ENCODE peak calls at places on chromosomes 13 and 19, in eight cellular contexts. B, I, M, R, O, U, E and K are unnamed samples.

GRCh38 chr13:26555413-26555812 is 2.1 kb upstream of the WASF3 start:
- DNase-seq in E (no peak), M (no peak), O (no peak), B (no peak), R (no peak), I (no peak), U (no peak), K (no peak)

GRCh38 chr19:9917322-9917721 is 19.0 kb downstream of the OLFM2 start:
- DNase-seq in I (no peak), R (peak; percentile 66), M (no peak), U (peak; percentile 24), O (no peak), B (peak; percentile 48), E (no peak), K (no peak)

GRCh38 chr19:2412449-2412848 is 14.9 kb downstream of the TIMM13 start:
- DNase-seq in B (no peak), E (no peak), R (no peak), U (no peak), O (no peak), M (no peak), I (no peak), K (no peak)

GRCh38 chr13:111058796-111059506 is 56.2 kb upstream of the ARHGEF7 start:
- DNase-seq in B (no peak), I (no peak), R (peak; percentile 54), O (no peak), U (no peak), M (no peak), E (no peak), K (no peak)

GRCh38 chr13:31064636-31065035 is 97.1 kb downstream of the HSPH1 start:
- DNase-seq in E (no peak), B (no peak), I (no peak), O (no peak), R (no peak), U (no peak), M (no peak), K (no peak)

GRCh38 chr13:94246495-94246894 is 233.0 kb downstream of the DCT start:
- DNase-seq in R (no peak), B (no peak), M (no peak), U (no peak), E (no peak), I (no peak), O (no peak), K (no peak)

GRCh38 chr19:41223431-41224234 is 4.6 kb downstream of the AXL start:
- DNase-seq in B (no peak), R (peak; percentile 89), E (no peak), I (no peak), U (no peak), M (no peak), O (no peak), K (no peak)

GRCh38 chr13:21043898-21044297 is 17.5 kb downstream of the LATS2 start:
- DNase-seq in I (no peak), B (no peak), M (no peak), O (no peak), E (no peak), R (peak; percentile 60), U (no peak), K (no peak)

GRCh38 chr13:49869514-49869913 is 66.6 kb downstream of the SPRYD7 start:
- DNase-seq in B (no peak), I (no peak), E (peak; percentile 19), R (peak; percentile 40), U (no peak), O (no peak), M (no peak), K (no peak)

GRCh38 chr19:4951671-4952070 is 17.2 kb upstream of the KDM4B start:
- DNase-seq in I (no peak), E (no peak), R (no peak), U (no peak), B (no peak), M (no peak), O (no peak), K (no peak)

GRCh38 chr13:47671762-47672161 is 329.3 kb downstream of the SUCLA2 start:
- DNase-seq in U (no peak), R (no peak), B (no peak), E (no peak), M (no peak), O (no peak), I (no peak), K (no peak)

GRCh38 chr13:108213946-108214345 is 1.4 kb downstream of the LIG4 start:
- DNase-seq in O (peak; percentile 39), M (no peak), U (no peak), E (no peak), B (no peak), I (no peak), R (no peak), K (no peak)

GRCh38 chr13:51821666-51822065 is 17.7 kb upstream of the DHRS12 start:
- DNase-seq in U (no peak), I (no peak), E (no peak), B (no peak), M (no peak), O (no peak), R (no peak), K (no peak)

GRCh38 chr13:99421271-99421670 is 80.0 kb upstream of the TM9SF2 start:
- DNase-seq in R (no peak), E (no peak), O (no peak), B (no peak), U (no peak), M (no peak), I (no peak), K (no peak)

GRCh38 chr13:37870895-37871550 is 1.5 kb upstream of the TRPC4 start:
- DNase-seq in U (no peak), E (no peak), M (no peak), R (peak; percentile 61), O (no peak), I (no peak), B (no peak), K (no peak)

GRCh38 chr13:97435794-97436193 is 1.8 kb downstream of the RAP2A start:
- DNase-seq in I (no peak), R (no peak), O (no peak), U (no peak), M (no peak), E (no peak), B (no peak), K (no peak)

GRCh38 chr19:7516281-7516862 is 469 bp downstream of the ZNF358 start:
- DNase-seq in U (no peak), R (no peak), B (no peak), M (no peak), I (no peak), E (no peak), O (no peak), K (no peak)